ENCODE peak calls at places on chromosomes 5 and 9, in eight cellular contexts. One of them, this sample, is unnamed.

GRCh38 chr9:126957687-126958053 is 43.1 kb downstream of the RALGPS1 start:
- DNase-seq in anterior cingulate cortex: no peak
- DNase-seq in posterior vena cava: no peak
- DNase-seq in small intestine: no peak
- DNase-seq in aorta: no peak
- DNase-seq in OCI-M1: no peak
- DNase-seq in fibroblast of mammary gland: peak
- DNase-seq in NCI-H69: no peak
- DNase-seq in this sample: no peak

GRCh38 chr5:64147849-64148441 is 17.7 kb upstream of the RNF180 start:
- DNase-seq in posterior vena cava: peak
- DNase-seq in anterior cingulate cortex: peak
- DNase-seq in NCI-H69: peak
- DNase-seq in aorta: peak
- DNase-seq in small intestine: peak
- DNase-seq in OCI-M1: peak
- DNase-seq in fibroblast of mammary gland: peak
- DNase-seq in this sample: no peak

GRCh38 chr5:116574682-116575634 is at the start of gene SEMA6A:
- DNase-seq in aorta: peak
- DNase-seq in NCI-H69: peak
- DNase-seq in fibroblast of mammary gland: peak
- DNase-seq in posterior vena cava: peak
- DNase-seq in anterior cingulate cortex: peak
- DNase-seq in small intestine: peak
- DNase-seq in OCI-M1: no peak
- DNase-seq in this sample: peak

GRCh38 chr5:137220523-137220927 is 278.6 kb downstream of the SPOCK1 start:
- DNase-seq in NCI-H69: peak
- DNase-seq in OCI-M1: peak
- DNase-seq in aorta: no peak
- DNase-seq in anterior cingulate cortex: no peak
- DNase-seq in posterior vena cava: no peak
- DNase-seq in fibroblast of mammary gland: peak
- DNase-seq in small intestine: peak
- DNase-seq in this sample: peak

GRCh38 chr5:2184024-2184362 is 301.3 kb upstream of the IRX4 start:
- DNase-seq in fibroblast of mammary gland: no peak
- DNase-seq in aorta: no peak
- DNase-seq in small intestine: no peak
- DNase-seq in posterior vena cava: no peak
- DNase-seq in anterior cingulate cortex: no peak
- DNase-seq in OCI-M1: no peak
- DNase-seq in NCI-H69: no peak
- DNase-seq in this sample: no peak

GRCh38 chr9:84371737-84372136 is 31.2 kb upstream of the SLC28A3 start:
- DNase-seq in fibroblast of mammary gland: peak
- DNase-seq in OCI-M1: peak
- DNase-seq in aorta: no peak
- DNase-seq in anterior cingulate cortex: no peak
- DNase-seq in small intestine: no peak
- DNase-seq in NCI-H69: no peak
- DNase-seq in posterior vena cava: no peak
- DNase-seq in this sample: peak

GRCh38 chr5:14153932-14154646 is 10.9 kb downstream of the TRIO start:
- DNase-seq in OCI-M1: no peak
- DNase-seq in anterior cingulate cortex: no peak
- DNase-seq in small intestine: peak
- DNase-seq in aorta: peak
- DNase-seq in fibroblast of mammary gland: peak
- DNase-seq in posterior vena cava: peak
- DNase-seq in NCI-H69: peak
- DNase-seq in this sample: peak

GRCh38 chr5:117286813-117287212 is 712.2 kb upstream of the SEMA6A start:
- DNase-seq in OCI-M1: no peak
- DNase-seq in anterior cingulate cortex: no peak
- DNase-seq in NCI-H69: no peak
- DNase-seq in fibroblast of mammary gland: no peak
- DNase-seq in posterior vena cava: no peak
- DNase-seq in aorta: no peak
- DNase-seq in small intestine: no peak
- DNase-seq in this sample: no peak

GRCh38 chr5:33299621-33300208 is 141.1 kb upstream of the TARS1 start:
- DNase-seq in small intestine: peak
- DNase-seq in OCI-M1: peak
- DNase-seq in fibroblast of mammary gland: peak
- DNase-seq in posterior vena cava: no peak
- DNase-seq in NCI-H69: peak
- DNase-seq in anterior cingulate cortex: no peak
- DNase-seq in aorta: no peak
- DNase-seq in this sample: peak

GRCh38 chr9:81492710-81493447 is 196.5 kb downstream of the TLE1 start:
- DNase-seq in anterior cingulate cortex: no peak
- DNase-seq in fibroblast of mammary gland: peak
- DNase-seq in aorta: no peak
- DNase-seq in small intestine: no peak
- DNase-seq in posterior vena cava: no peak
- DNase-seq in OCI-M1: no peak
- DNase-seq in NCI-H69: peak
- DNase-seq in this sample: peak

GRCh38 chr9:80881350-80881749 is 808.0 kb downstream of the TLE1 start:
- DNase-seq in NCI-H69: no peak
- DNase-seq in small intestine: no peak
- DNase-seq in posterior vena cava: no peak
- DNase-seq in OCI-M1: no peak
- DNase-seq in anterior cingulate cortex: no peak
- DNase-seq in aorta: no peak
- DNase-seq in fibroblast of mammary gland: no peak
- DNase-seq in this sample: no peak

GRCh38 chr9:116646661-116647514 is 40.2 kb upstream of the TRIM32 start:
- DNase-seq in posterior vena cava: no peak
- DNase-seq in OCI-M1: peak
- DNase-seq in NCI-H69: peak
- DNase-seq in small intestine: peak
- DNase-seq in fibroblast of mammary gland: peak
- DNase-seq in aorta: no peak
- DNase-seq in anterior cingulate cortex: no peak
- DNase-seq in this sample: peak

GRCh38 chr9:19429590-19429989 is 20.8 kb downstream of the ACER2 start:
- DNase-seq in OCI-M1: no peak
- DNase-seq in small intestine: no peak
- DNase-seq in fibroblast of mammary gland: no peak
- DNase-seq in aorta: no peak
- DNase-seq in NCI-H69: no peak
- DNase-seq in anterior cingulate cortex: no peak
- DNase-seq in posterior vena cava: no peak
- DNase-seq in this sample: no peak

GRCh38 chr5:179766021-179766725 is 27.6 kb upstream of the LTC4S start:
- DNase-seq in fibroblast of mammary gland: peak
- DNase-seq in aorta: peak
- DNase-seq in OCI-M1: peak
- DNase-seq in posterior vena cava: peak
- DNase-seq in anterior cingulate cortex: no peak
- DNase-seq in NCI-H69: no peak
- DNase-seq in small intestine: no peak
- DNase-seq in this sample: no peak

GRCh38 chr9:88658311-88658822 is 123.4 kb downstream of the NXNL2 start:
- DNase-seq in NCI-H69: peak
- DNase-seq in posterior vena cava: peak
- DNase-seq in OCI-M1: no peak
- DNase-seq in fibroblast of mammary gland: peak
- DNase-seq in small intestine: no peak
- DNase-seq in anterior cingulate cortex: no peak
- DNase-seq in aorta: no peak
- DNase-seq in this sample: no peak

GRCh38 chr5:141223112-141223783 is at the start of gene PCDHB14:
- DNase-seq in NCI-H69: peak
- DNase-seq in aorta: no peak
- DNase-seq in anterior cingulate cortex: no peak
- DNase-seq in fibroblast of mammary gland: peak
- DNase-seq in small intestine: no peak
- DNase-seq in OCI-M1: peak
- DNase-seq in posterior vena cava: no peak
- DNase-seq in this sample: peak

GRCh38 chr9:122463828-122464632 is 13.7 kb downstream of the OR1J1 start:
- DNase-seq in OCI-M1: peak
- DNase-seq in anterior cingulate cortex: no peak
- DNase-seq in aorta: no peak
- DNase-seq in NCI-H69: peak
- DNase-seq in fibroblast of mammary gland: no peak
- DNase-seq in posterior vena cava: no peak
- DNase-seq in small intestine: no peak
- DNase-seq in this sample: no peak

This sample was measured in MV-4-11.